ENCODE peak calls at places on chromosomes 11 and 22, in five cellular contexts. F, H, D, E and L are unnamed samples.

GRCh38 chr11:120516461-120517389 is 5.2 kb downstream of the GRIK4 start:
- DNase-seq in F (no peak), H (no peak), D (no peak), E (peak), L (no peak)

GRCh38 chr11:28657378-28658030 is 549.3 kb downstream of the METTL15 start:
- DNase-seq in F (no peak), H (no peak), D (no peak), E (no peak), L (peak)

GRCh38 chr22:32144875-32145274 is 14.2 kb downstream of the C22orf42 start:
- DNase-seq in F (no peak), H (no peak), D (no peak), E (no peak), L (no peak)

GRCh38 chr22:50182176-50183081 is 3.3 kb upstream of the TRABD start:
- DNase-seq in F (no peak), H (no peak), D (no peak), E (peak), L (no peak)

GRCh38 chr11:35260342-35260985 is 121.5 kb downstream of the CD44 start:
- DNase-seq in F (peak), H (peak), D (no peak), E (no peak), L (peak)

GRCh38 chr11:61671527-61671926 is 8.7 kb upstream of the DAGLA start:
- DNase-seq in F (no peak), H (no peak), D (no peak), E (no peak), L (no peak)

GRCh38 chr11:61695917-61696316 is 15.7 kb downstream of the DAGLA start:
- DNase-seq in F (peak), H (no peak), D (peak), E (peak), L (peak)

GRCh38 chr11:47400813-47401279 is 7.5 kb upstream of the SLC39A13 start:
- DNase-seq in F (no peak), H (no peak), D (no peak), E (no peak), L (no peak)

GRCh38 chr11:128419012-128419767 is 168.2 kb downstream of the ETS1 start:
- DNase-seq in F (no peak), H (no peak), D (no peak), E (no peak), L (no peak)

GRCh38 chr22:28909375-28909774 is 26.0 kb downstream of the ZNRF3 start:
- DNase-seq in F (peak), H (no peak), D (no peak), E (no peak), L (no peak)

GRCh38 chr11:35144103-35144741 is 5.3 kb downstream of the CD44 start:
- DNase-seq in F (peak), H (peak), D (peak), E (no peak), L (peak)

GRCh38 chr11:101458161-101458560 is 125.6 kb downstream of the TRPC6 start:
- DNase-seq in F (no peak), H (no peak), D (no peak), E (no peak), L (no peak)

GRCh38 chr11:2795491-2795991 is 90.0 kb downstream of the CDKN1C start:
- DNase-seq in F (no peak), H (no peak), D (no peak), E (peak), L (no peak)

GRCh38 chr11:119584193-119585037 is 144.6 kb downstream of the NECTIN1 start:
- DNase-seq in F (peak), H (peak), D (no peak), E (peak), L (peak)

GRCh38 chr11:369336-370018 is at the start of gene B4GALNT4:
- DNase-seq in F (no peak), H (no peak), D (no peak), E (peak), L (peak)

GRCh38 chr22:39985383-39986045 is 9.2 kb upstream of the FAM83F start:
- DNase-seq in F (no peak), H (no peak), D (no peak), E (no peak), L (no peak)

GRCh38 chr22:44396021-44396726 is 83.4 kb upstream of the SHISAL1 start:
- DNase-seq in F (no peak), H (no peak), D (no peak), E (peak), L (no peak)

GRCh38 chr11:83355406-83355805 is 69.2 kb upstream of the CCDC90B start:
- DNase-seq in F (no peak), H (no peak), D (no peak), E (no peak), L (no peak)

GRCh38 chr11:119422505-119423416 is at the start of gene THY1:
- DNase-seq in F (no peak), H (no peak), D (no peak), E (peak), L (no peak)

GRCh38 chr22:49502126-49502826 is 325.4 kb downstream of the BRD1 start:
- DNase-seq in F (peak), H (no peak), D (no peak), E (no peak), L (no peak)

GRCh38 chr22:35705141-35705540 is 12.5 kb upstream of the APOL5 start:
- DNase-seq in F (peak), H (peak), D (no peak), E (no peak), L (peak)

GRCh38 chr11:130162733-130163132 is 3.2 kb downstream of the ST14 start:
- DNase-seq in F (no peak), H (no peak), D (no peak), E (no peak), L (peak)

GRCh38 chr22:37409557-37409956 is 17.7 kb downstream of the ELFN2 start:
- DNase-seq in F (no peak), H (no peak), D (peak), E (peak), L (no peak)

GRCh38 chr11:27926056-27926455 is 181.9 kb downstream of the KIF18A start:
- DNase-seq in F (no peak), H (no peak), D (no peak), E (no peak), L (no peak)

GRCh38 chr22:41446639-41447434 is at the start of gene TOB2:
- DNase-seq in F (peak), H (peak), D (peak), E (peak), L (peak)

GRCh38 chr11:3000032-3000961 is 8.2 kb upstream of the NAP1L4 start:
- DNase-seq in F (peak), H (peak), D (no peak), E (peak), L (peak)

GRCh38 chr11:83035070-83035854 is 36.4 kb downstream of the RAB30 start:
- DNase-seq in F (peak), H (no peak), D (no peak), E (no peak), L (no peak)

GRCh38 chr11:71447791-71448256 is 369 bp downstream of the DHCR7 start:
- DNase-seq in F (no peak), H (no peak), D (peak), E (peak), L (no peak)

GRCh38 chr11:129434641-129435498 is 59.2 kb downstream of the BARX2 start:
- DNase-seq in F (no peak), H (no peak), D (no peak), E (no peak), L (no peak)

GRCh38 chr11:82732734-82733443 is 775 bp downstream of the FAM181B start:
- DNase-seq in F (no peak), H (no peak), D (no peak), E (peak), L (peak)

GRCh38 chr11:72378704-72379383 is 55.5 kb downstream of the CLPB start:
- DNase-seq in F (no peak), H (no peak), D (peak), E (no peak), L (no peak)

GRCh38 chr11:35593143-35593542 is 25.1 kb upstream of the FJX1 start:
- DNase-seq in F (peak), H (peak), D (peak), E (no peak), L (peak)

GRCh38 chr11:1295086-1295485 is 14.3 kb downstream of the TOLLIP start:
- DNase-seq in F (no peak), H (no peak), D (no peak), E (peak), L (no peak)

GRCh38 chr11:101336155-101336554 is 206.5 kb upstream of the PGR start:
- DNase-seq in F (no peak), H (no peak), D (no peak), E (no peak), L (no peak)

GRCh38 chr11:64220798-64221197 is 5.2 kb downstream of the TRPT1 start:
- DNase-seq in F (no peak), H (no peak), D (no peak), E (peak), L (no peak)

GRCh38 chr11:111302298-111302697 is 4.0 kb downstream of the POU2AF3 start:
- DNase-seq in F (no peak), H (no peak), D (peak), E (no peak), L (no peak)

GRCh38 chr11:3747704-3748103 is 49.6 kb downstream of the NUP98 start:
- DNase-seq in F (peak), H (peak), D (no peak), E (no peak), L (peak)

GRCh38 chr11:133925756-133926155 is 31.0 kb downstream of the IGSF9B start:
- DNase-seq in F (no peak), H (no peak), D (no peak), E (no peak), L (no peak)

GRCh38 chr22:50739894-50740293 is 1.9 kb downstream of the ACR start:
- DNase-seq in F (no peak), H (no peak), D (peak), E (no peak), L (no peak)

GRCh38 chr11:32366671-32367070 is 68.7 kb downstream of the WT1 start:
- DNase-seq in F (peak), H (no peak), D (no peak), E (no peak), L (no peak)

DNA sequence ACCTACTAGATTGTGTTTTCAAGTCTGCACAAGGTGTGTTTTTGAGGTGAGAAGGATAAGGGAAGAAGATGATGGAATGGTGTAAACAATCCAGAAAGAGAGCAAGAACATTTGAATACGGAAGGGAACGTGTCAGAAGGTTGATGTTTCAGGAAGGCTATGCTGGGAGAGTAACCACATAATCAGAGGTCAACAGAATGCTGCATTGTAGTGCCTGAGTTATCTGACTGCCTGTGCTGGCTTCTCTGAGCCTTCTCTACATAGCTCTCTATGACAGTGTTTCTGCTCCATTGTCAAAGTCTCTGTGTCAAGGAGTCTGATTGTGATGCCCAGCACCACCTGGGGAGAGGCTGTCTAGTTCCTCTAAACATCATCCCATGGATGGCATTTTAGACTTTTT is 74.1 kb downstream of the CYB5R2 start:
- DNase-seq in F (no peak), H (no peak), D (no peak), E (no peak), L (no peak)
- H3K27ac ChIP-seq in F (no peak), H (no peak), D (no peak), E (peak), L (peak)

GRCh38 chr11:132402056-132402684 is 1031.8 kb downstream of the NTM start:
- DNase-seq in F (peak), H (peak), D (no peak), E (no peak), L (peak)
- TF ChIP-seq CTCF in F (peak), H (peak), D (no peak), E (peak), L (no peak)

DNA sequence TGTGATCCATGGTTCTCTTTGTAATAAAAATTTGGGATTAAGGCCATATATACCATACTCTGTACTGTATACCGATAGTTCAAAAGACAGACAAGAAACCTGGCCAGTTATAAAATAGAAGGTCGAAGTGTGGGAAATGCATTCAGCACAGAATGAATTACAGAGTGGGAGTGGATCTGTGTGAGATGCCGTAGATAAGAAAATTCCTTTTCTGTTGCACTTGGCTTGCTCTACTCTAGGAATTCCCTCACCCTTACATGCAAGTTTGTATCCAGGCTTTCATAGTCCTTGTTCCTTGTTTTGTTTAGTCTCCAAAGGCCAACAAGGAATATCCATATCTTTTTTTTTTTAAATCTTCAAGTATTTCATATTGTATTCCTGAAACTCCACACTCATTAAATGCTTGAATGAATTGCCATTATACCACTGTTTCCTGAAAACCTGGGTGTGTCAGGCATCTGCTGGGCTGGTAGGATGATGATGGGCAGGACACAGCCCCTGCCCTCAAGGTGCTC is 53.4 kb downstream of the TEAD1 start:
- DNase-seq in F (peak), H (no peak), D (no peak), E (no peak), L (no peak)
- H3K27ac ChIP-seq in F (peak), H (no peak), D (no peak), E (no peak), L (no peak)

DNA sequence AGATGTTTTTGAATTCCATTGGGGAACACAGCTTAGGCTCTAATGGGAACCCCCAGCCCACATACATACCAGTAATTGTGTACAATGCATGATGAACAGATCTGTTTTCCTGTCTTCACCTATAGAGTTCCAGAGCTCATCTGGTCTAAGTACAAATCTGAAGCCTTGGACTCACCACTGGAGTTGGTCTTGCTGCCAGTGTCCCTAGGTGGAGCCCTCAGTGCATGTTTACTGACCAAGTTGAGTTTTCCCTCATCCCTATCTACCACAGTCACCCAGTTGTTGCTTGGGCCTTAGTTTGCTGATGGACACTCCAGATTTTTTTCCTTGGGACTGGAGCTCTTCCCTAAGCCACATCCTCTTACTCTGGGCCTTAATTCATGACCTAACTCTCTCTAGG is 159.2 kb upstream of the DDI1 start:
- DNase-seq in F (no peak), H (no peak), D (no peak), E (no peak), L (no peak)
- TF ChIP-seq CTCF in F (peak), H (no peak), D (no peak), E (no peak), L (no peak)

GRCh38 chr22:23530766-23531282 is 49.3 kb downstream of the IGLL1 start:
- DNase-seq in F (no peak), H (no peak), D (no peak), E (no peak), L (no peak)
- H3K27ac ChIP-seq in F (no peak), H (no peak), D (no peak), E (no peak), L (no peak)

DNA sequence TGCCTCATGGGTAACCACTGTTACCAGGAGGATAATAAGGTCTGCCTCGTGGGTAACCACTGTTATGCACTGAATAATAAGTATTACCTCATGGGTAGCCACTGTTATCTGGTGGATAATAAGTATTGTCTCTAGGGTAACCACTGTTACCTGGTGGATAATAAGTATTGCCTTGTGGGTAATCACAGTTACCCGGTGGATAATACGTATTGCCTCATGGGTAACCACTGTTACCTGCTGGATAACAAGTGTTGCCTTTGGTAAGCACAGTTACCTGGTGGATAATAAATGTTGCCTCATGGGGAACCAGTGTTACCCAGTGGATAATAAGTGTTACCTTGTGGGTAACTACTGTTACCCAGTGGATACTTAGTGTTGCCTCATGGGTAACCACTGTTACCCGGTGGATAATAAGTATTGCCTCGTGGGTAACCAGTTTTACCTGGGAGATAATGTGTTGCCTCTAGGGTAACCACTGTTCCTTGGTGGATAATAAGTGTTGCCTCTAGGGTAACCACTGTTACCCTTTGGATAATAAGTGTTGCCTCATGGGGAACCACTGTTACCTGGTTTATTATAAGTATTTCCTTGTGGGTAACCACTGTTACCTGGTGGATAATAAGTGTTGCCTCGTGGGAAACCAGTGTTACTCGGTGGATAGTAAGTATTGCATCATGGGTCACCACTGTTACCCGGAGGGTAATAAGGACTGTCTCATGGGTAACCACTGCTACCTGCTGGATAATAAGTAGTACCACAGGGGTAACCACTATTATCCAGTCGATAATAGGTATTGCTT is 10.6 kb upstream of the NXPE4 start:
- DNase-seq in F (no peak), H (no peak), D (no peak), E (no peak), L (no peak)
- TF ChIP-seq CTCF in F (no peak), H (no peak), D (no peak), E (peak), L (no peak)

GRCh38 chr11:9719949-9720646 is 56.2 kb downstream of the SWAP70 start:
- DNase-seq in F (no peak), H (no peak), D (no peak), E (no peak), L (no peak)

GRCh38 chr11:9728058-9728457 is 64.2 kb downstream of the SWAP70 start:
- DNase-seq in F (no peak), H (no peak), D (no peak), E (no peak), L (no peak)

GRCh38 chr11:9722023-9722422 is 58.1 kb downstream of the SWAP70 start:
- DNase-seq in F (no peak), H (no peak), D (no peak), E (no peak), L (no peak)

GRCh38 chr11:9726313-9727022 is 62.6 kb downstream of the SWAP70 start:
- DNase-seq in F (peak), H (peak), D (no peak), E (no peak), L (peak)

GRCh38 chr11:9722893-9723292 is 59.0 kb downstream of the SWAP70 start:
- DNase-seq in F (no peak), H (no peak), D (no peak), E (no peak), L (no peak)
- H3K27ac ChIP-seq in F (no peak), H (no peak), D (no peak), E (no peak), L (no peak)

GRCh38 chr11:68843703-68844312 is 2.1 kb upstream of the CPT1A start:
- DNase-seq in F (no peak), H (no peak), D (peak), E (peak), L (peak)
- TF ChIP-seq CTCF in F (peak), H (peak), D (peak), E (peak), L (peak)